ENCODE peak calls at places on chromosomes 7 and 10, in six cellular contexts. One of them, this sample, is unnamed.

GRCh38 chr10:71229726-71230655 is 17.6 kb downstream of the UNC5B start:
- DNase-seq in NCI-H748 treated with DMSO at 0.1 percent for 48 hours: no peak
- DNase-seq in GM20000: no peak
- DNase-seq in A172: no peak
- DNase-seq in stimulated activated naive CD4-positive, alpha-beta T cell: no peak
- DNase-seq in cardiac fibroblast: no peak
- DNase-seq in this sample: no peak

GRCh38 chr7:98771519-98772241 is 98.1 kb downstream of the TMEM130 start:
- DNase-seq in NCI-H748 treated with DMSO at 0.1 percent for 48 hours: no peak
- DNase-seq in GM20000: no peak
- DNase-seq in A172: peak
- DNase-seq in stimulated activated naive CD4-positive, alpha-beta T cell: no peak
- DNase-seq in cardiac fibroblast: peak
- DNase-seq in this sample: no peak

GRCh38 chr7:16743207-16743606 is 10.3 kb upstream of the TSPAN13 start:
- DNase-seq in NCI-H748 treated with DMSO at 0.1 percent for 48 hours: no peak
- DNase-seq in GM20000: no peak
- DNase-seq in A172: peak
- DNase-seq in stimulated activated naive CD4-positive, alpha-beta T cell: no peak
- DNase-seq in cardiac fibroblast: peak
- DNase-seq in this sample: no peak

GRCh38 chr10:63166742-63167258 is 33.7 kb downstream of the NRBF2 start:
- DNase-seq in NCI-H748 treated with DMSO at 0.1 percent for 48 hours: no peak
- DNase-seq in GM20000: peak
- DNase-seq in A172: peak
- DNase-seq in stimulated activated naive CD4-positive, alpha-beta T cell: no peak
- DNase-seq in cardiac fibroblast: peak
- DNase-seq in this sample: no peak

GRCh38 chr10:26647602-26648244 is 49.8 kb upstream of the PDSS1 start:
- DNase-seq in NCI-H748 treated with DMSO at 0.1 percent for 48 hours: no peak
- DNase-seq in GM20000: no peak
- DNase-seq in A172: no peak
- DNase-seq in stimulated activated naive CD4-positive, alpha-beta T cell: no peak
- DNase-seq in cardiac fibroblast: no peak
- DNase-seq in this sample: no peak

GRCh38 chr10:70656489-70656888 is 15.8 kb upstream of the ADAMTS14 start:
- DNase-seq in NCI-H748 treated with DMSO at 0.1 percent for 48 hours: no peak
- DNase-seq in GM20000: peak
- DNase-seq in A172: peak
- DNase-seq in stimulated activated naive CD4-positive, alpha-beta T cell: no peak
- DNase-seq in cardiac fibroblast: peak
- DNase-seq in this sample: no peak

GRCh38 chr10:35421553-35422178 is 85.4 kb downstream of the CCNY start:
- DNase-seq in NCI-H748 treated with DMSO at 0.1 percent for 48 hours: no peak
- DNase-seq in GM20000: no peak
- DNase-seq in A172: peak
- DNase-seq in stimulated activated naive CD4-positive, alpha-beta T cell: no peak
- DNase-seq in cardiac fibroblast: peak
- DNase-seq in this sample: no peak

GRCh38 chr10:128615154-128615553 is 488.9 kb upstream of the MKI67 start:
- DNase-seq in NCI-H748 treated with DMSO at 0.1 percent for 48 hours: no peak
- DNase-seq in GM20000: no peak
- DNase-seq in A172: no peak
- DNase-seq in stimulated activated naive CD4-positive, alpha-beta T cell: no peak
- DNase-seq in cardiac fibroblast: no peak
- DNase-seq in this sample: no peak

GRCh38 chr7:130500910-130501309 is 9.0 kb downstream of the MEST start:
- DNase-seq in NCI-H748 treated with DMSO at 0.1 percent for 48 hours: no peak
- DNase-seq in GM20000: no peak
- DNase-seq in A172: no peak
- DNase-seq in stimulated activated naive CD4-positive, alpha-beta T cell: no peak
- DNase-seq in cardiac fibroblast: no peak
- DNase-seq in this sample: no peak

GRCh38 chr10:132264306-132264950 is 43.3 kb downstream of the STK32C start:
- DNase-seq in NCI-H748 treated with DMSO at 0.1 percent for 48 hours: no peak
- DNase-seq in GM20000: no peak
- DNase-seq in A172: no peak
- DNase-seq in stimulated activated naive CD4-positive, alpha-beta T cell: no peak
- DNase-seq in cardiac fibroblast: no peak
- DNase-seq in this sample: no peak

GRCh38 chr7:155878674-155879073 is 66.4 kb upstream of the SHH start:
- DNase-seq in NCI-H748 treated with DMSO at 0.1 percent for 48 hours: no peak
- DNase-seq in GM20000: no peak
- DNase-seq in A172: no peak
- DNase-seq in stimulated activated naive CD4-positive, alpha-beta T cell: no peak
- DNase-seq in cardiac fibroblast: no peak
- DNase-seq in this sample: no peak

GRCh38 chr10:33129181-33129928 is 171.3 kb upstream of the ITGB1 start:
- DNase-seq in NCI-H748 treated with DMSO at 0.1 percent for 48 hours: no peak
- DNase-seq in GM20000: no peak
- DNase-seq in A172: peak
- DNase-seq in stimulated activated naive CD4-positive, alpha-beta T cell: no peak
- DNase-seq in cardiac fibroblast: peak
- DNase-seq in this sample: no peak

This sample was measured in effector CD8-positive, alpha-beta T cell.